ENCODE peak calls at places on chromosomes 6 and 20, in seven cellular contexts. F is heart left ventricle; Y is activated T-cell treated with anti-CD3 and anti-CD28 coated beads, Interleukin-2, amount 50 U/mL, for 72 hours; X is posterior cingulate gyrus; S is Daoy; Z is A172; D is Kasumi-1. H is an unnamed sample.

GRCh38 chr6:137871299-137871698 is 4.2 kb downstream of the TNFAIP3 start:
- DNase-seq in F (no peak), Y (no peak), X (no peak), S (no peak), Z (no peak), D (no peak), H (no peak)

GRCh38 chr6:129104131-129104530 is 221.2 kb downstream of the LAMA2 start:
- DNase-seq in F (no peak), Y (no peak), X (no peak), S (no peak), Z (no peak), D (no peak), H (no peak)

GRCh38 chr6:152391179-152391880 is 245.8 kb downstream of the SYNE1 start:
- DNase-seq in F (no peak), Y (no peak), X (no peak), S (no peak), Z (no peak), D (no peak), H (no peak)

GRCh38 chr20:34834459-34834893 is 9.0 kb upstream of the NCOA6 start:
- DNase-seq in F (no peak), Y (no peak), X (no peak), S (peak; percentile 10), Z (peak; percentile 29), D (peak; percentile 63), H (no peak)

GRCh38 chr6:39416026-39416425 is 93.5 kb upstream of the KCNK16 start:
- DNase-seq in F (no peak), Y (no peak), X (no peak), S (no peak), Z (no peak), D (no peak), H (no peak)

GRCh38 chr20:21609221-21609620 is 95.4 kb upstream of the NKX2-2 start:
- DNase-seq in F (no peak), Y (no peak), X (peak; percentile 74), S (peak; percentile 82), Z (peak; percentile 59), D (no peak), H (no peak)

GRCh38 chr6:162962093-162962492 is 234.3 kb downstream of the PACRG start:
- DNase-seq in F (no peak), Y (no peak), X (no peak), S (no peak), Z (no peak), D (no peak), H (no peak)

GRCh38 chr20:16263582-16263981 is 309.7 kb downstream of the KIF16B start:
- DNase-seq in F (no peak), Y (no peak), X (peak; percentile 81), S (no peak), Z (no peak), D (no peak), H (no peak)